ENCODE peak calls at places on chromosomes 6 and 20, in seven cellular contexts. One of them, this sample, is unnamed.
A peak's percentile ranks its signal among the peaks of the same experiment; 100 is the strongest.

GRCh38 chr20:43941476-43942212 is 27.0 kb downstream of the TOX2 start:
- DNase-seq in H1: no peak
- DNase-seq in IMR-90: peak; percentile 39
- DNase-seq in H9: no peak
- DNase-seq in trophoblast cell: no peak
- DNase-seq in neuronal stem cell: no peak
- DNase-seq in mesenchymal stem cell: no peak
- DNase-seq in this sample: no peak

GRCh38 chr6:114713690-114714089 is 370.9 kb upstream of the HS3ST5 start:
- DNase-seq in H1: no peak
- DNase-seq in IMR-90: no peak
- DNase-seq in H9: no peak
- DNase-seq in trophoblast cell: no peak
- DNase-seq in neuronal stem cell: no peak
- DNase-seq in mesenchymal stem cell: no peak
- DNase-seq in this sample: no peak

GRCh38 chr6:166584046-166584679 is 2.3 kb downstream of the RAMACL start:
- DNase-seq in H1: no peak
- DNase-seq in IMR-90: no peak
- DNase-seq in H9: no peak
- DNase-seq in trophoblast cell: no peak
- DNase-seq in neuronal stem cell: no peak
- DNase-seq in mesenchymal stem cell: no peak
- DNase-seq in this sample: no peak

GRCh38 chr6:41655706-41656668 is 17.7 kb downstream of the MDFI start:
- DNase-seq in H1: no peak
- DNase-seq in IMR-90: peak; percentile 64
- DNase-seq in H9: no peak
- DNase-seq in trophoblast cell: peak; percentile 48
- DNase-seq in neuronal stem cell: no peak
- DNase-seq in mesenchymal stem cell: peak; percentile 72
- DNase-seq in this sample: peak; percentile 55

GRCh38 chr6:146582857-146583256 is 15.9 kb upstream of the ADGB start:
- DNase-seq in H1: no peak
- DNase-seq in IMR-90: peak; percentile 4
- DNase-seq in H9: no peak
- DNase-seq in trophoblast cell: no peak
- DNase-seq in neuronal stem cell: no peak
- DNase-seq in mesenchymal stem cell: peak; percentile 6
- DNase-seq in this sample: no peak

GRCh38 chr20:3090565-3090964 is 6.0 kb upstream of the AVP start:
- DNase-seq in H1: no peak
- DNase-seq in IMR-90: no peak
- DNase-seq in H9: no peak
- DNase-seq in trophoblast cell: no peak
- DNase-seq in neuronal stem cell: no peak
- DNase-seq in mesenchymal stem cell: no peak
- DNase-seq in this sample: no peak

GRCh38 chr20:54844346-54844745 is 369.0 kb downstream of the DOK5 start:
- DNase-seq in H1: no peak
- DNase-seq in IMR-90: no peak
- DNase-seq in H9: no peak
- DNase-seq in trophoblast cell: no peak
- DNase-seq in neuronal stem cell: no peak
- DNase-seq in mesenchymal stem cell: no peak
- DNase-seq in this sample: no peak

GRCh38 chr6:24931752-24932691 is 3.7 kb downstream of the RIPOR2 start:
- DNase-seq in H1: no peak
- DNase-seq in IMR-90: peak; percentile 67
- DNase-seq in H9: no peak
- DNase-seq in trophoblast cell: no peak
- DNase-seq in neuronal stem cell: no peak
- DNase-seq in mesenchymal stem cell: peak; percentile 83
- DNase-seq in this sample: no peak

GRCh38 chr20:51388756-51389542 is 153.6 kb downstream of the NFATC2 start:
- DNase-seq in H1: no peak
- DNase-seq in IMR-90: no peak
- DNase-seq in H9: no peak
- DNase-seq in trophoblast cell: no peak
- DNase-seq in neuronal stem cell: no peak
- DNase-seq in mesenchymal stem cell: no peak
- DNase-seq in this sample: no peak

GRCh38 chr6:79609225-79609595 is 21.9 kb upstream of the SH3BGRL2 start:
- DNase-seq in H1: no peak
- DNase-seq in IMR-90: no peak
- DNase-seq in H9: no peak
- DNase-seq in trophoblast cell: no peak
- DNase-seq in neuronal stem cell: no peak
- DNase-seq in mesenchymal stem cell: no peak
- DNase-seq in this sample: no peak

GRCh38 chr20:63772781-63773520 is 33.4 kb downstream of the SLC2A4RG start:
- DNase-seq in H1: no peak
- DNase-seq in IMR-90: peak; percentile 11
- DNase-seq in H9: no peak
- DNase-seq in trophoblast cell: no peak
- DNase-seq in neuronal stem cell: no peak
- DNase-seq in mesenchymal stem cell: no peak
- DNase-seq in this sample: no peak

GRCh38 chr6:124928831-124929230 is 33.4 kb upstream of the RNF217 start:
- DNase-seq in H1: no peak
- DNase-seq in IMR-90: no peak
- DNase-seq in H9: no peak
- DNase-seq in trophoblast cell: no peak
- DNase-seq in neuronal stem cell: no peak
- DNase-seq in mesenchymal stem cell: no peak
- DNase-seq in this sample: no peak

GRCh38 chr6:2976571-2977085 is 5.3 kb upstream of the SERPINB6 start:
- DNase-seq in H1: no peak
- DNase-seq in IMR-90: peak; percentile 87
- DNase-seq in H9: no peak
- DNase-seq in trophoblast cell: peak; percentile 18
- DNase-seq in neuronal stem cell: no peak
- DNase-seq in mesenchymal stem cell: peak; percentile 61
- DNase-seq in this sample: no peak

GRCh38 chr20:58306421-58307261 is 2.9 kb upstream of the RAB22A start:
- DNase-seq in H1: no peak
- DNase-seq in IMR-90: peak; percentile 76
- DNase-seq in H9: no peak
- DNase-seq in trophoblast cell: peak; percentile 20
- DNase-seq in neuronal stem cell: no peak
- DNase-seq in mesenchymal stem cell: peak; percentile 65
- DNase-seq in this sample: no peak

GRCh38 chr6:20266851-20267608 is 54.8 kb upstream of the MBOAT1 start:
- DNase-seq in H1: no peak
- DNase-seq in IMR-90: no peak
- DNase-seq in H9: no peak
- DNase-seq in trophoblast cell: no peak
- DNase-seq in neuronal stem cell: no peak
- DNase-seq in mesenchymal stem cell: no peak
- DNase-seq in this sample: no peak

GRCh38 chr20:64164123-64164836 is at the start of gene MYT1:
- DNase-seq in H1: no peak
- DNase-seq in IMR-90: no peak
- DNase-seq in H9: no peak
- DNase-seq in trophoblast cell: no peak
- DNase-seq in neuronal stem cell: no peak
- DNase-seq in mesenchymal stem cell: no peak
- DNase-seq in this sample: no peak

GRCh38 chr6:431504-431903 is 40.0 kb downstream of the IRF4 start:
- DNase-seq in H1: no peak
- DNase-seq in IMR-90: no peak
- DNase-seq in H9: no peak
- DNase-seq in trophoblast cell: no peak
- DNase-seq in neuronal stem cell: no peak
- DNase-seq in mesenchymal stem cell: no peak
- DNase-seq in this sample: no peak

DNA sequence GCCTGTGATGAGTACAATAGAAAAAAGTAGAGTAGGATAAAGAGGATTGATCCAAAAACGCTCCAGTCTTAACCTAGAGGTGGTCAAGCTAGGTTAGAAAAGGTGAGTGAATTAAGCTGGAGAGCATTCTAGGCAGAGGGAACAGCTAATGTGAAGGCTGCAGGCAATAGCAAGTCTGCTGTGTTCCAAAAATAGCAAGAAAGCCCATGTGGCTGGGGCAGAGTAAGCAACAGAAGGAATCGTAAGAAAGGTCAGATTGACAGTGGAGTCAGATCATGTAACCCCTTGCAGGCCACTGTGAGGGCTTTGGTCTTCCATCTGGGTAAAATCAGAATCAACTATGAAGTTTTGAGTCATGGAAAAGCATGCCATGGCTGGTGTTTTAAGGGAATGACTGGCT is 155.0 kb downstream of the OPN5 start:
- DNase-seq in H1: no peak
- DNase-seq in IMR-90: no peak
- DNase-seq in H9: no peak
- DNase-seq in trophoblast cell: no peak
- DNase-seq in neuronal stem cell: no peak
- DNase-seq in mesenchymal stem cell: no peak
- DNase-seq in this sample: no peak
- H2BK120ac ChIP-seq in H1: no peak overlapping the region
- H2BK120ac ChIP-seq in IMR-90: no peak overlapping the region
- H2BK120ac ChIP-seq in H9: no peak overlapping the region
- H2BK120ac ChIP-seq in trophoblast cell: no peak overlapping the region
- H2BK120ac ChIP-seq in neuronal stem cell: no peak overlapping the region
- H2BK120ac ChIP-seq in mesenchymal stem cell: no peak overlapping the region
- H2BK120ac ChIP-seq in this sample: no peak overlapping the region

DNA sequence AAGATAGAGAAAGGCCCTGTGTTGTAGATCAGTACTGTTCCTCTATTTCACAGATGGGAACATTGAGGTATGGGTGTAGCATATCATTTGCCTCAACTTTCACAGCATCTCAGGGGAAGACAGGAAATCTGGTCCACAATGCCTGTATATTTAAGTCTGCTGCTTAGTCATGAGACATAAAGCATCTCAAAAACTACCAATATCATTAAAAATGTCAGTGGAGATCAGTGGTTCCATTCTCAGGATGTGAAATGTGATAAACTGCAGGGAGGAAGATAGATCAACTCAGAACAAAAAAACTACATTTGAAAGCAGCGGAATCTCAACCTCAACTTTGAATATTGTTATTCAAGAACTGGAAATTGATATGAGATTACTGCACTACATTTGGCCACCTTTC is 192.9 kb upstream of the PREP start:
- DNase-seq in H1: no peak
- DNase-seq in IMR-90: no peak
- DNase-seq in H9: no peak
- DNase-seq in trophoblast cell: no peak
- DNase-seq in neuronal stem cell: no peak
- DNase-seq in mesenchymal stem cell: no peak
- DNase-seq in this sample: no peak
- H2BK5ac ChIP-seq in H1: no peak overlapping the region
- H2BK5ac ChIP-seq in IMR-90: peak overlapping the region; percentile 88
- H2BK5ac ChIP-seq in H9: no peak overlapping the region
- H2BK5ac ChIP-seq in trophoblast cell: no peak overlapping the region
- H2BK5ac ChIP-seq in neuronal stem cell: no peak overlapping the region
- H2BK5ac ChIP-seq in mesenchymal stem cell: no peak overlapping the region
- H2BK5ac ChIP-seq in this sample: no peak overlapping the region

DNA sequence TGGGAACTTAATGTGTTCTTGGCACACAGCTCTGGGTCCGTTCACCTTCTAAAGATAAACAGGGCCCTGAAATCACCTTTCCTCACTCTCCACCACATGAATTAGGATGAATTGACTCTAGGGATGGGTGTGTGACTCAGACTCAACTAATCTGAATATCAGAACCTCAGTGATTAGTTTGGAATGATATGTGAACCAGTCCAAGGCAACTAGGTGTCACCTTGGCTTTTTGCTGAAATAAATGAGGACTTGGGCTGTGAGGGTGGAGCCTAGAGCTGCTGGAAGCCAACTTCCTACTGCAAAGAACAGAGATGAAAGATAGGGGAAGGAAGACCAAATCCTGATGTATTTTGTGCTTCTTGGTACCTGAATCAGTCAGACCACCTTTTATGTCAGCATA is 132.0 kb upstream of the RNF24 start:
- DNase-seq in H1: no peak
- DNase-seq in IMR-90: no peak
- DNase-seq in H9: no peak
- DNase-seq in trophoblast cell: no peak
- DNase-seq in neuronal stem cell: no peak
- DNase-seq in mesenchymal stem cell: no peak
- DNase-seq in this sample: no peak
- H2BK120ac ChIP-seq in H1: no peak overlapping the region
- H2BK120ac ChIP-seq in IMR-90: no peak overlapping the region
- H2BK120ac ChIP-seq in H9: no peak overlapping the region
- H2BK120ac ChIP-seq in trophoblast cell: no peak overlapping the region
- H2BK120ac ChIP-seq in neuronal stem cell: no peak overlapping the region
- H2BK120ac ChIP-seq in mesenchymal stem cell: no peak overlapping the region
- H2BK120ac ChIP-seq in this sample: no peak overlapping the region

DNA sequence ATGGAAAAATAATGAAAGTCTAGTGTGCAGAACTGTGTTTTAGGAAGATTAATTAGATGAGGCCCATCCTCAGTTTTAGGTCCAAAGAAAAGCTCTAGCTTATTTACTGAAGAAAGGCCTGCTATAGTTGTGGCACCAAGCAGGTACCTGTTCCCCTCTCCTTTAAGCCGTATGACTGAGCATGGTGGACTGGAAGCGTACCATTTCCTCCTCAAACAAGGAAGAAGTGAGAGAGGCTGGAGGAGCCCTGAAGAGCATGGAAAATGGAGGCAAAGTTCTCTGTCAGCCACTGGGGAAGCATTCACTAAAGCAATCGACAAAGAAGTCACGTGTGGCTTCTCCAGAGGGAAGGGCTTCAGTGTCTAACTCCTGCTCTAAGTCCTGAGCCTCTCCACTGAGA is 100.2 kb downstream of the MAN1A1 start:
- DNase-seq in H1: no peak
- DNase-seq in IMR-90: no peak
- DNase-seq in H9: no peak
- DNase-seq in trophoblast cell: no peak
- DNase-seq in neuronal stem cell: no peak
- DNase-seq in mesenchymal stem cell: no peak
- DNase-seq in this sample: no peak
- H2BK5ac ChIP-seq in H1: no peak overlapping the region
- H2BK5ac ChIP-seq in IMR-90: no peak overlapping the region
- H2BK5ac ChIP-seq in H9: no peak overlapping the region
- H2BK5ac ChIP-seq in trophoblast cell: no peak overlapping the region
- H2BK5ac ChIP-seq in neuronal stem cell: no peak overlapping the region
- H2BK5ac ChIP-seq in mesenchymal stem cell: no peak overlapping the region
- H2BK5ac ChIP-seq in this sample: no peak overlapping the region

DNA sequence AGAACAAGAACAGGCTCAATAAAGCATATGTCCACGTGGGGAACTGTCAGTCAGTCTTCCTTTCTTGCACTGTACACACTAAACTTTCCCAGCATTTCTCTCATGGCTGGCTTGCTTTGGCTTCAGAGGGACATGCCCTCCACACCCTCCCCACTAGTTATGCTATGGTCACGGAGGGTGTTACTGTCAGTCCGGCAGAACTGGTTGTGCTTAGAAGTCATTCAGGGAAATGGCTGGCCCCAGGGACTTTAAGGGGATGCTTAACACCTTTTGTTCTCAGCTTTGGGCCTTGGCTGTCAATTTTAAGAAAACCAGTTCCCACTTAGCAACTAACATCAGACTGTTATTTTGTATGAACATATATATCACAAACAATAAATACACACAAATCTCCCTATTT is 55.1 kb downstream of the ELOVL5 start:
- DNase-seq in H1: no peak
- DNase-seq in IMR-90: no peak
- DNase-seq in H9: no peak
- DNase-seq in trophoblast cell: peak; percentile 45
- DNase-seq in neuronal stem cell: no peak
- DNase-seq in mesenchymal stem cell: no peak
- DNase-seq in this sample: no peak
- H2BK120ac ChIP-seq in H1: no peak overlapping the region
- H2BK120ac ChIP-seq in IMR-90: no peak overlapping the region
- H2BK120ac ChIP-seq in H9: no peak overlapping the region
- H2BK120ac ChIP-seq in trophoblast cell: no peak overlapping the region
- H2BK120ac ChIP-seq in neuronal stem cell: no peak overlapping the region
- H2BK120ac ChIP-seq in mesenchymal stem cell: no peak overlapping the region
- H2BK120ac ChIP-seq in this sample: no peak overlapping the region

This sample was measured in mesendoderm.